ENCODE peak calls at places on chromosomes 12 and 14, in nine cellular contexts. One of them, this sample, is unnamed.
A peak's percentile ranks its signal among the peaks of the same experiment; 100 is the strongest.

GRCh38 chr12:31201382-31201781 is 124.6 kb downstream of the SINHCAF start:
- DNase-seq in fibroblast of lung: no peak
- DNase-seq in BJ: no peak
- DNase-seq in colonic mucosa: no peak
- DNase-seq in AG04449: no peak
- DNase-seq in astrocyte of the spinal cord: no peak
- DNase-seq in endothelial cell of umbilical vein: no peak
- DNase-seq in neural progenitor cell: no peak
- DNase-seq in fibroblast of the aortic adventitia: no peak
- DNase-seq in this sample: no peak

GRCh38 chr14:61460853-61461611 is 139.7 kb downstream of the PRKCH start:
- DNase-seq in AG04449: no peak
- DNase-seq in endothelial cell of umbilical vein: peak; percentile 60
- DNase-seq in astrocyte of the spinal cord: no peak
- DNase-seq in BJ: no peak
- DNase-seq in neural progenitor cell: no peak
- DNase-seq in fibroblast of lung: no peak
- DNase-seq in fibroblast of the aortic adventitia: no peak
- DNase-seq in colonic mucosa: no peak
- DNase-seq in this sample: peak; percentile 92

GRCh38 chr12:51886021-51886710 is 1.7 kb upstream of the ANKRD33 start:
- DNase-seq in fibroblast of lung: peak; percentile 92
- DNase-seq in fibroblast of the aortic adventitia: peak; percentile 94
- DNase-seq in astrocyte of the spinal cord: peak; percentile 90
- DNase-seq in colonic mucosa: peak; percentile 59
- DNase-seq in BJ: peak; percentile 88
- DNase-seq in neural progenitor cell: no peak
- DNase-seq in AG04449: peak; percentile 88
- DNase-seq in endothelial cell of umbilical vein: peak; percentile 98
- DNase-seq in this sample: peak; percentile 80

GRCh38 chr14:66085662-66086061 is 400.5 kb upstream of the CCDC196 start:
- DNase-seq in fibroblast of the aortic adventitia: no peak
- DNase-seq in fibroblast of lung: no peak
- DNase-seq in neural progenitor cell: no peak
- DNase-seq in endothelial cell of umbilical vein: no peak
- DNase-seq in astrocyte of the spinal cord: no peak
- DNase-seq in BJ: no peak
- DNase-seq in colonic mucosa: no peak
- DNase-seq in AG04449: no peak
- DNase-seq in this sample: no peak

GRCh38 chr14:63854330-63854729 is 1.5 kb downstream of the SYNE2 start:
- DNase-seq in AG04449: no peak
- DNase-seq in BJ: no peak
- DNase-seq in colonic mucosa: no peak
- DNase-seq in fibroblast of the aortic adventitia: no peak
- DNase-seq in astrocyte of the spinal cord: peak; percentile 9
- DNase-seq in endothelial cell of umbilical vein: no peak
- DNase-seq in fibroblast of lung: no peak
- DNase-seq in neural progenitor cell: peak; percentile 67
- DNase-seq in this sample: no peak

GRCh38 chr12:130665753-130666152 is 50.3 kb downstream of the RIMBP2 start:
- DNase-seq in astrocyte of the spinal cord: no peak
- DNase-seq in BJ: no peak
- DNase-seq in fibroblast of the aortic adventitia: no peak
- DNase-seq in fibroblast of lung: no peak
- DNase-seq in AG04449: no peak
- DNase-seq in neural progenitor cell: no peak
- DNase-seq in colonic mucosa: no peak
- DNase-seq in endothelial cell of umbilical vein: no peak
- DNase-seq in this sample: peak; percentile 33

GRCh38 chr12:121441555-121441954 is 41.6 kb downstream of the RNF34 start:
- DNase-seq in neural progenitor cell: no peak
- DNase-seq in fibroblast of lung: no peak
- DNase-seq in AG04449: no peak
- DNase-seq in colonic mucosa: peak; percentile 43
- DNase-seq in astrocyte of the spinal cord: no peak
- DNase-seq in endothelial cell of umbilical vein: no peak
- DNase-seq in fibroblast of the aortic adventitia: no peak
- DNase-seq in BJ: no peak
- DNase-seq in this sample: no peak

GRCh38 chr14:88168498-88169165 is 154.4 kb downstream of the KCNK10 start:
- DNase-seq in colonic mucosa: peak; percentile 58
- DNase-seq in endothelial cell of umbilical vein: peak; percentile 30
- DNase-seq in astrocyte of the spinal cord: peak; percentile 15
- DNase-seq in fibroblast of lung: peak; percentile 6
- DNase-seq in AG04449: no peak
- DNase-seq in fibroblast of the aortic adventitia: peak; percentile 49
- DNase-seq in neural progenitor cell: peak; percentile 36
- DNase-seq in BJ: no peak
- DNase-seq in this sample: peak; percentile 42

GRCh38 chr14:95903616-95904107 is 27.0 kb downstream of the TUNAR start:
- DNase-seq in colonic mucosa: no peak
- DNase-seq in endothelial cell of umbilical vein: no peak
- DNase-seq in AG04449: no peak
- DNase-seq in neural progenitor cell: no peak
- DNase-seq in fibroblast of the aortic adventitia: no peak
- DNase-seq in fibroblast of lung: no peak
- DNase-seq in BJ: no peak
- DNase-seq in astrocyte of the spinal cord: no peak
- DNase-seq in this sample: no peak

GRCh38 chr14:49879683-49880204 is 13.1 kb upstream of the ARF6 start:
- DNase-seq in neural progenitor cell: peak; percentile 63
- DNase-seq in fibroblast of lung: peak; percentile 51
- DNase-seq in AG04449: no peak
- DNase-seq in BJ: no peak
- DNase-seq in astrocyte of the spinal cord: peak; percentile 47
- DNase-seq in colonic mucosa: peak; percentile 68
- DNase-seq in endothelial cell of umbilical vein: peak; percentile 66
- DNase-seq in fibroblast of the aortic adventitia: peak; percentile 65
- DNase-seq in this sample: peak; percentile 76

GRCh38 chr12:52570511-52570910 is 3.1 kb downstream of the KRT74 start:
- DNase-seq in fibroblast of lung: no peak
- DNase-seq in astrocyte of the spinal cord: no peak
- DNase-seq in colonic mucosa: no peak
- DNase-seq in endothelial cell of umbilical vein: no peak
- DNase-seq in BJ: no peak
- DNase-seq in AG04449: no peak
- DNase-seq in neural progenitor cell: no peak
- DNase-seq in fibroblast of the aortic adventitia: no peak
- DNase-seq in this sample: no peak

DNA sequence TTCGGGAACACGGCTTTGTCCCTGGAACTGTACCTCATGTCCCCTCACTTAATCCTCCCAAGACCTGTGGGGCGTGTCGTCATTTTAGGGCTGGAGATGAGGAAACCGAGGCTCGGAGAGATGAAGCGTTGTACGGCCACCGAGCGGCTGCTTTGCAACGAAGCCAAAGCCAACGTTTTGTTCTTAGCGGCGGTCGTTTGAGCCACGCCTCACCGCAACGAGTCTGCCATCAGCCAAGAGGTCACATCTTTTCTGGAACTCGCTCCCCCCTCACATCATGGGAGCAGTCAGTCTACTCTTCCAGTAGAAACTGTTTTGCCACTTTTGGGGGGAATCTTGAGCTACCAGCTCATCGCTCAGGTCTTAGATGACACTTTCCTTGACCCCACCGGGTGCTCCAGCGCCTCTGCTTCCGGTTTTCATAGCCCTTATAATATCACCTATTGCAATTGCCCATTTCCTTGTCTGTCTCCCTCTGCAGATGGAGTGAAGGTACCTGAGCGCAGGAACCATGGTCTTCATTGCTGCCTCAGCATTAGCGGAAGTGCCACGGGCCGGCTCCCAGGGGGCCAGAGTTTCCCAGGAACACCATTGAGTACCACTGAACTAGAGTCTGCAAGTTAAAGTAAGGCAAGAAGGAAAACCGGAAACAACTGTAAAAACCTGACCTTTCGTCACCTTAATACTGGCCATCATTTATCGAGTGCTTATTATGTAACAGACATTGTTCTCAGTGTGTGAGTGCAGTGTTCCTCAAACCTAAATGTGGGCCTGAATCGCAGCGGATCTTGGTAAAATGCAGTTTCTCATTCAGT is 19.6 kb downstream of the NINJ2 start:
- DNase-seq in astrocyte of the spinal cord: no peak
- DNase-seq in fibroblast of the aortic adventitia: no peak
- DNase-seq in neural progenitor cell: no peak
- DNase-seq in BJ: no peak
- DNase-seq in fibroblast of lung: no peak
- DNase-seq in AG04449: no peak
- DNase-seq in endothelial cell of umbilical vein: peak; percentile 78
- DNase-seq in colonic mucosa: peak; percentile 56
- DNase-seq in this sample: no peak
- H3K4me3 ChIP-seq in astrocyte of the spinal cord: no peak overlapping the region
- H3K4me3 ChIP-seq in fibroblast of the aortic adventitia: no peak overlapping the region
- H3K4me3 ChIP-seq in neural progenitor cell: peak overlapping the region; percentile 49
- H3K4me3 ChIP-seq in BJ: peak overlapping the region; percentile 35
- H3K4me3 ChIP-seq in fibroblast of lung: peak overlapping the region; percentile 41
- H3K4me3 ChIP-seq in AG04449: peak overlapping the region; percentile 60
- H3K4me3 ChIP-seq in endothelial cell of umbilical vein: no peak overlapping the region
- H3K4me3 ChIP-seq in colonic mucosa: peak overlapping the region; percentile 81
- H3K4me3 ChIP-seq in this sample: peak overlapping the region; percentile 28

DNA sequence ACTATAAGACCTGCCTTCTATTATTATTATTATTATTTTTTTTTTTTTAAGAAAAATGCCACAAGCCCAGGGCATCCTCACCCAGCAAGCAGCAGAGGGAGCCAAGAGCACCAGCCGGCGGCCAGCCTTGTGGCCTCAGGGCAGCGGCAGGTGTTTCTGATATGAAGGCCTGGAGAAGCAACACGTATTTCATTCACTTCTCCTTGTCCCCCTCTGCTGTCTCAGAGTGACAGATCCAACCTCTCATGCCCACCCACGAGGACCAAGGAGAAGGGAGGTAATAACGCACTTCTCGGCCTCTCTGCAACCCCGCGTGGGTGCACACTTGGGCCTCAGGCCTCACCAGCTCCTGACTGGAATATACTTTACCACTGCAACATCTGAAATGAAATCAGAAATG is 25.4 kb downstream of the CDC42BPB start:
- DNase-seq in fibroblast of the aortic adventitia: no peak
- DNase-seq in BJ: no peak
- DNase-seq in astrocyte of the spinal cord: no peak
- DNase-seq in neural progenitor cell: peak; percentile 33
- DNase-seq in colonic mucosa: peak; percentile 55
- DNase-seq in AG04449: no peak
- DNase-seq in fibroblast of lung: no peak
- DNase-seq in endothelial cell of umbilical vein: peak; percentile 25
- DNase-seq in this sample: peak; percentile 34
- TF ChIP-seq CTCF in fibroblast of the aortic adventitia: no peak
- TF ChIP-seq CTCF in BJ: no peak
- TF ChIP-seq CTCF in astrocyte of the spinal cord: no peak
- TF ChIP-seq CTCF in neural progenitor cell: peak; percentile 11
- TF ChIP-seq CTCF in colonic mucosa: no peak
- TF ChIP-seq CTCF in AG04449: no peak
- TF ChIP-seq CTCF in fibroblast of lung: no peak
- TF ChIP-seq CTCF in endothelial cell of umbilical vein: peak; percentile 24
- TF ChIP-seq CTCF in this sample: peak; percentile 27

GRCh38 chr12:125283521-125283920 is 218.3 kb downstream of the AACS start:
- DNase-seq in astrocyte of the spinal cord: no peak
- DNase-seq in AG04449: no peak
- DNase-seq in neural progenitor cell: no peak
- DNase-seq in colonic mucosa: no peak
- DNase-seq in fibroblast of the aortic adventitia: no peak
- DNase-seq in endothelial cell of umbilical vein: no peak
- DNase-seq in BJ: no peak
- DNase-seq in fibroblast of lung: no peak
- DNase-seq in this sample: no peak

GRCh38 chr12:125284087-125284486 is 218.9 kb downstream of the AACS start:
- DNase-seq in fibroblast of the aortic adventitia: no peak
- DNase-seq in colonic mucosa: no peak
- DNase-seq in neural progenitor cell: no peak
- DNase-seq in fibroblast of lung: no peak
- DNase-seq in BJ: no peak
- DNase-seq in endothelial cell of umbilical vein: no peak
- DNase-seq in AG04449: no peak
- DNase-seq in astrocyte of the spinal cord: no peak
- DNase-seq in this sample: no peak

GRCh38 chr12:125276567-125276966 is 211.3 kb downstream of the AACS start:
- DNase-seq in colonic mucosa: no peak
- DNase-seq in fibroblast of the aortic adventitia: no peak
- DNase-seq in BJ: no peak
- DNase-seq in astrocyte of the spinal cord: no peak
- DNase-seq in neural progenitor cell: no peak
- DNase-seq in fibroblast of lung: no peak
- DNase-seq in endothelial cell of umbilical vein: no peak
- DNase-seq in AG04449: no peak
- DNase-seq in this sample: no peak

GRCh38 chr12:125284945-125285344 is 219.7 kb downstream of the AACS start:
- DNase-seq in astrocyte of the spinal cord: no peak
- DNase-seq in fibroblast of the aortic adventitia: no peak
- DNase-seq in neural progenitor cell: no peak
- DNase-seq in BJ: no peak
- DNase-seq in AG04449: no peak
- DNase-seq in fibroblast of lung: no peak
- DNase-seq in colonic mucosa: no peak
- DNase-seq in endothelial cell of umbilical vein: no peak
- DNase-seq in this sample: no peak

DNA sequence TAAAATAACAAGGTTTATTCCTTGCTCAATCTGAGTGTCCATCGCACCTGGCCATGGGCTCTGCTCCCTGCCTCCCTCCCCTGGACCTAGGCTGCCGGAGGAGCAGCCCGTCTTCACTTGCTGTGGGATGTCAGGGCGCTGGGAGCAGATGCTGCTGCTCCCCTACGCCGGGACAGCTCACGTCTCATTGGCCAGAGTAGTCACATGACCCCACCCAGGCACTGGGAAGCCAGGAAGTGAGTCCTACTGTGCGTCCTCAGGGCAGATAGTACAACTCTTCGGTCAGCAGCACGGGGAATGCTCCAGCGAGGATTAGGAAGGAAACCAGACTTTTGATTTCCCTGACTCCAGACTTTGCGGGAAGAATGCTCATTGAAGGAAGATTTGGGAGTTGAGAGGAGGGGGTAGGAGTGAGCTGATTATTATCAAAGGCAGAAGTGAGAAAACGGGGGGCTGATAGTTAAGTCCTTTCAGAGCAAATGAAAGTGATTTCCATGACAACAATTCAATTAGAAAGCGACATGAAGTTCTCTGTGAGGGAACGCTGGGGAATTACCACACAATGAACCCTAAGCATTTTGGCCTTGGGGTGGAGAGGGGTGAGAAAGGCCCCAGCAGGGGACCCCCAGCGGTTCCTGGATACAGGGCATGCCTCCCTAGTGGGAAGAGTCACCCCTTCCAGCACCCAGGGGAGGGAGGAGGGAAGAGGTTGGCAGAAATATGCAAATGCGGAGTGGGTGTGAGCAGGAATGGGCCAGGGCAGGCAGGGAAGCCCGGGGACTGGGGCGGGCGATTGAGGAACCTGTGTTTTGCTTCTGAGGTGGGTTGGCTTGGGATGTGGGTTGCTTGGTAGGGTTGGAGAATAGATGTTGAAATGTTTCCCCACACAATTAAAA is 215.5 kb downstream of the AACS start:
- DNase-seq in fibroblast of lung: no peak
- DNase-seq in fibroblast of the aortic adventitia: no peak
- DNase-seq in BJ: no peak
- DNase-seq in endothelial cell of umbilical vein: no peak
- DNase-seq in colonic mucosa: no peak
- DNase-seq in AG04449: no peak
- DNase-seq in neural progenitor cell: peak; percentile 75
- DNase-seq in astrocyte of the spinal cord: no peak
- DNase-seq in this sample: no peak
- H3K4me3 ChIP-seq in fibroblast of lung: no peak overlapping the region
- H3K4me3 ChIP-seq in fibroblast of the aortic adventitia: no peak overlapping the region
- H3K4me3 ChIP-seq in BJ: no peak overlapping the region
- H3K4me3 ChIP-seq in endothelial cell of umbilical vein: no peak overlapping the region
- H3K4me3 ChIP-seq in colonic mucosa: no peak overlapping the region
- H3K4me3 ChIP-seq in AG04449: no peak overlapping the region
- H3K4me3 ChIP-seq in neural progenitor cell: peak overlapping the region; percentile 38
- H3K4me3 ChIP-seq in astrocyte of the spinal cord: no peak overlapping the region
- H3K4me3 ChIP-seq in this sample: no peak overlapping the region

GRCh38 chr14:47039336-47039735 is 387.8 kb upstream of the RPL10L start:
- DNase-seq in AG04449: no peak
- DNase-seq in endothelial cell of umbilical vein: no peak
- DNase-seq in fibroblast of lung: no peak
- DNase-seq in colonic mucosa: no peak
- DNase-seq in fibroblast of the aortic adventitia: no peak
- DNase-seq in BJ: no peak
- DNase-seq in astrocyte of the spinal cord: no peak
- DNase-seq in neural progenitor cell: no peak
- DNase-seq in this sample: no peak
- TF ChIP-seq CTCF in AG04449: no peak
- TF ChIP-seq CTCF in endothelial cell of umbilical vein: no peak
- TF ChIP-seq CTCF in fibroblast of lung: no peak
- TF ChIP-seq CTCF in colonic mucosa: no peak
- TF ChIP-seq CTCF in fibroblast of the aortic adventitia: no peak
- TF ChIP-seq CTCF in BJ: no peak
- TF ChIP-seq CTCF in astrocyte of the spinal cord: no peak
- TF ChIP-seq CTCF in neural progenitor cell: no peak
- TF ChIP-seq CTCF in this sample: no peak

This sample was measured in epithelial cell of esophagus.